ENCODE peak calls at places on chromosomes 3 and 15, in nine cellular contexts. One of them, this sample, is unnamed.

GRCh38 chr3:72144773-72145505 is 360.0 kb upstream of the PROK2 start:
- DNase-seq in GM12864: no peak
- DNase-seq in endodermal cell: peak
- DNase-seq in right atrium auricular region: no peak
- DNase-seq in lower lobe of right lung: no peak
- DNase-seq in fibroblast of mammary gland: no peak
- DNase-seq in PC-9: no peak
- DNase-seq in GM23248: no peak
- DNase-seq in CD8-positive, alpha-beta T cell: no peak
- DNase-seq in this sample: no peak

GRCh38 chr15:88989578-88989977 is 76.4 kb upstream of the MFGE8 start:
- DNase-seq in GM12864: no peak
- DNase-seq in endodermal cell: no peak
- DNase-seq in right atrium auricular region: no peak
- DNase-seq in lower lobe of right lung: no peak
- DNase-seq in fibroblast of mammary gland: peak
- DNase-seq in PC-9: peak
- DNase-seq in GM23248: peak
- DNase-seq in CD8-positive, alpha-beta T cell: no peak
- DNase-seq in this sample: no peak

GRCh38 chr3:59908700-59909099 is 858.9 kb upstream of the CFAP20DC start:
- DNase-seq in GM12864: no peak
- DNase-seq in endodermal cell: no peak
- DNase-seq in right atrium auricular region: no peak
- DNase-seq in lower lobe of right lung: no peak
- DNase-seq in fibroblast of mammary gland: no peak
- DNase-seq in PC-9: no peak
- DNase-seq in GM23248: no peak
- DNase-seq in CD8-positive, alpha-beta T cell: no peak
- DNase-seq in this sample: no peak

GRCh38 chr15:52114656-52115055 is 2.1 kb upstream of the BCL2L10 start:
- DNase-seq in GM12864: no peak
- DNase-seq in endodermal cell: peak
- DNase-seq in right atrium auricular region: peak
- DNase-seq in lower lobe of right lung: no peak
- DNase-seq in fibroblast of mammary gland: no peak
- DNase-seq in PC-9: no peak
- DNase-seq in GM23248: no peak
- DNase-seq in CD8-positive, alpha-beta T cell: no peak
- DNase-seq in this sample: no peak

GRCh38 chr15:69224383-69224782 is 63.9 kb downstream of the GLCE start:
- DNase-seq in GM12864: no peak
- DNase-seq in endodermal cell: no peak
- DNase-seq in right atrium auricular region: no peak
- DNase-seq in lower lobe of right lung: no peak
- DNase-seq in fibroblast of mammary gland: peak
- DNase-seq in PC-9: peak
- DNase-seq in GM23248: no peak
- DNase-seq in CD8-positive, alpha-beta T cell: no peak
- DNase-seq in this sample: no peak

GRCh38 chr15:30670056-30670455 is 44.1 kb downstream of the ARHGAP11B start:
- DNase-seq in GM12864: no peak
- DNase-seq in endodermal cell: no peak
- DNase-seq in right atrium auricular region: no peak
- DNase-seq in lower lobe of right lung: no peak
- DNase-seq in fibroblast of mammary gland: no peak
- DNase-seq in PC-9: no peak
- DNase-seq in GM23248: no peak
- DNase-seq in CD8-positive, alpha-beta T cell: no peak
- DNase-seq in this sample: no peak

GRCh38 chr3:114466816-114467215 is 173.0 kb downstream of the TIGIT start:
- DNase-seq in GM12864: no peak
- DNase-seq in endodermal cell: no peak
- DNase-seq in right atrium auricular region: no peak
- DNase-seq in lower lobe of right lung: no peak
- DNase-seq in fibroblast of mammary gland: no peak
- DNase-seq in PC-9: no peak
- DNase-seq in GM23248: no peak
- DNase-seq in CD8-positive, alpha-beta T cell: no peak
- DNase-seq in this sample: no peak

GRCh38 chr15:89898628-89899302 is 5.0 kb upstream of the AP3S2 start:
- DNase-seq in GM12864: peak
- DNase-seq in endodermal cell: peak
- DNase-seq in right atrium auricular region: no peak
- DNase-seq in lower lobe of right lung: no peak
- DNase-seq in fibroblast of mammary gland: peak
- DNase-seq in PC-9: peak
- DNase-seq in GM23248: peak
- DNase-seq in CD8-positive, alpha-beta T cell: peak
- DNase-seq in this sample: peak

GRCh38 chr3:33386631-33387030 is 53.6 kb downstream of the UBP1 start:
- DNase-seq in GM12864: no peak
- DNase-seq in endodermal cell: no peak
- DNase-seq in right atrium auricular region: no peak
- DNase-seq in lower lobe of right lung: no peak
- DNase-seq in fibroblast of mammary gland: no peak
- DNase-seq in PC-9: no peak
- DNase-seq in GM23248: no peak
- DNase-seq in CD8-positive, alpha-beta T cell: no peak
- DNase-seq in this sample: no peak

GRCh38 chr15:63188247-63188936 is 1.0 kb upstream of the RAB8B start:
- DNase-seq in GM12864: no peak
- DNase-seq in endodermal cell: no peak
- DNase-seq in right atrium auricular region: no peak
- DNase-seq in lower lobe of right lung: no peak
- DNase-seq in fibroblast of mammary gland: no peak
- DNase-seq in PC-9: no peak
- DNase-seq in GM23248: peak
- DNase-seq in CD8-positive, alpha-beta T cell: no peak
- DNase-seq in this sample: peak

GRCh38 chr15:75348034-75348562 is 1.3 kb downstream of the NEIL1 start:
- DNase-seq in GM12864: no peak
- DNase-seq in endodermal cell: no peak
- DNase-seq in right atrium auricular region: no peak
- DNase-seq in lower lobe of right lung: peak
- DNase-seq in fibroblast of mammary gland: no peak
- DNase-seq in PC-9: no peak
- DNase-seq in GM23248: peak
- DNase-seq in CD8-positive, alpha-beta T cell: no peak
- DNase-seq in this sample: peak

GRCh38 chr3:41508063-41508696 is 308.9 kb downstream of the CTNNB1 start:
- DNase-seq in GM12864: no peak
- DNase-seq in endodermal cell: peak
- DNase-seq in right atrium auricular region: no peak
- DNase-seq in lower lobe of right lung: no peak
- DNase-seq in fibroblast of mammary gland: peak
- DNase-seq in PC-9: no peak
- DNase-seq in GM23248: peak
- DNase-seq in CD8-positive, alpha-beta T cell: no peak
- DNase-seq in this sample: no peak

GRCh38 chr15:50256188-50257041 is 9.1 kb downstream of the HDC start:
- DNase-seq in GM12864: no peak
- DNase-seq in endodermal cell: no peak
- DNase-seq in right atrium auricular region: no peak
- DNase-seq in lower lobe of right lung: no peak
- DNase-seq in fibroblast of mammary gland: peak
- DNase-seq in PC-9: peak
- DNase-seq in GM23248: peak
- DNase-seq in CD8-positive, alpha-beta T cell: no peak
- DNase-seq in this sample: no peak

GRCh38 chr3:41208507-41208906 is 9.2 kb downstream of the CTNNB1 start:
- DNase-seq in GM12864: no peak
- DNase-seq in endodermal cell: no peak
- DNase-seq in right atrium auricular region: no peak
- DNase-seq in lower lobe of right lung: no peak
- DNase-seq in fibroblast of mammary gland: no peak
- DNase-seq in PC-9: no peak
- DNase-seq in GM23248: no peak
- DNase-seq in CD8-positive, alpha-beta T cell: no peak
- DNase-seq in this sample: no peak

GRCh38 chr3:37054370-37054769 is 61.1 kb downstream of the MLH1 start:
- DNase-seq in GM12864: peak
- DNase-seq in endodermal cell: no peak
- DNase-seq in right atrium auricular region: no peak
- DNase-seq in lower lobe of right lung: no peak
- DNase-seq in fibroblast of mammary gland: peak
- DNase-seq in PC-9: no peak
- DNase-seq in GM23248: peak
- DNase-seq in CD8-positive, alpha-beta T cell: no peak
- DNase-seq in this sample: no peak

GRCh38 chr3:69182588-69183299 is 60.3 kb upstream of the LMOD3 start:
- DNase-seq in GM12864: no peak
- DNase-seq in endodermal cell: no peak
- DNase-seq in right atrium auricular region: no peak
- DNase-seq in lower lobe of right lung: no peak
- DNase-seq in fibroblast of mammary gland: peak
- DNase-seq in PC-9: no peak
- DNase-seq in GM23248: peak
- DNase-seq in CD8-positive, alpha-beta T cell: no peak
- DNase-seq in this sample: no peak

GRCh38 chr3:58628823-58629562 is 37.6 kb downstream of the FAM3D start:
- DNase-seq in GM12864: no peak
- DNase-seq in endodermal cell: no peak
- DNase-seq in right atrium auricular region: no peak
- DNase-seq in lower lobe of right lung: no peak
- DNase-seq in fibroblast of mammary gland: peak
- DNase-seq in PC-9: no peak
- DNase-seq in GM23248: peak
- DNase-seq in CD8-positive, alpha-beta T cell: no peak
- DNase-seq in this sample: no peak

GRCh38 chr3:45762647-45763330 is 33.5 kb downstream of the SLC6A20 start:
- DNase-seq in GM12864: no peak
- DNase-seq in endodermal cell: peak
- DNase-seq in right atrium auricular region: peak
- DNase-seq in lower lobe of right lung: no peak
- DNase-seq in fibroblast of mammary gland: no peak
- DNase-seq in PC-9: no peak
- DNase-seq in GM23248: no peak
- DNase-seq in CD8-positive, alpha-beta T cell: peak
- DNase-seq in this sample: no peak

GRCh38 chr3:169145551-169145950 is 518.0 kb downstream of the MECOM start:
- DNase-seq in GM12864: no peak
- DNase-seq in endodermal cell: no peak
- DNase-seq in right atrium auricular region: no peak
- DNase-seq in lower lobe of right lung: no peak
- DNase-seq in fibroblast of mammary gland: no peak
- DNase-seq in PC-9: no peak
- DNase-seq in GM23248: peak
- DNase-seq in CD8-positive, alpha-beta T cell: no peak
- DNase-seq in this sample: no peak
- H3K4me3 ChIP-seq in GM12864: no peak
- H3K4me3 ChIP-seq in endodermal cell: peak
- H3K4me3 ChIP-seq in right atrium auricular region: peak
- H3K4me3 ChIP-seq in lower lobe of right lung: peak
- H3K4me3 ChIP-seq in fibroblast of mammary gland: peak
- H3K4me3 ChIP-seq in PC-9: peak
- H3K4me3 ChIP-seq in GM23248: peak
- H3K4me3 ChIP-seq in CD8-positive, alpha-beta T cell: no peak
- H3K4me3 ChIP-seq in this sample: peak

GRCh38 chr3:9933561-9934234 is at the start of gene CRELD1:
- DNase-seq in GM12864: peak
- DNase-seq in endodermal cell: peak
- DNase-seq in right atrium auricular region: peak
- DNase-seq in lower lobe of right lung: peak
- DNase-seq in fibroblast of mammary gland: peak
- DNase-seq in PC-9: peak
- DNase-seq in GM23248: peak
- DNase-seq in CD8-positive, alpha-beta T cell: peak
- DNase-seq in this sample: peak

GRCh38 chr3:9935966-9936365 is 2.3 kb downstream of the CRELD1 start:
- DNase-seq in GM12864: no peak
- DNase-seq in endodermal cell: no peak
- DNase-seq in right atrium auricular region: no peak
- DNase-seq in lower lobe of right lung: no peak
- DNase-seq in fibroblast of mammary gland: no peak
- DNase-seq in PC-9: no peak
- DNase-seq in GM23248: no peak
- DNase-seq in CD8-positive, alpha-beta T cell: no peak
- DNase-seq in this sample: no peak

GRCh38 chr3:9932843-9933560 is 632 bp upstream of the CRELD1 start:
- DNase-seq in GM12864: no peak
- DNase-seq in endodermal cell: peak
- DNase-seq in right atrium auricular region: peak
- DNase-seq in lower lobe of right lung: peak
- DNase-seq in fibroblast of mammary gland: peak
- DNase-seq in PC-9: peak
- DNase-seq in GM23248: peak
- DNase-seq in CD8-positive, alpha-beta T cell: peak
- DNase-seq in this sample: peak

GRCh38 chr3:9934235-9934621 is 594 bp downstream of the CRELD1 start:
- DNase-seq in GM12864: no peak
- DNase-seq in endodermal cell: no peak
- DNase-seq in right atrium auricular region: no peak
- DNase-seq in lower lobe of right lung: no peak
- DNase-seq in fibroblast of mammary gland: peak
- DNase-seq in PC-9: no peak
- DNase-seq in GM23248: peak
- DNase-seq in CD8-positive, alpha-beta T cell: no peak
- DNase-seq in this sample: peak

GRCh38 chr3:9934993-9935392 is 1.4 kb downstream of the CRELD1 start:
- DNase-seq in GM12864: no peak
- DNase-seq in endodermal cell: no peak
- DNase-seq in right atrium auricular region: no peak
- DNase-seq in lower lobe of right lung: no peak
- DNase-seq in fibroblast of mammary gland: no peak
- DNase-seq in PC-9: no peak
- DNase-seq in GM23248: no peak
- DNase-seq in CD8-positive, alpha-beta T cell: no peak
- DNase-seq in this sample: no peak
- H3K4me3 ChIP-seq in GM12864: peak
- H3K4me3 ChIP-seq in endodermal cell: peak
- H3K4me3 ChIP-seq in right atrium auricular region: peak
- H3K4me3 ChIP-seq in lower lobe of right lung: peak
- H3K4me3 ChIP-seq in fibroblast of mammary gland: no peak
- H3K4me3 ChIP-seq in PC-9: peak
- H3K4me3 ChIP-seq in GM23248: no peak
- H3K4me3 ChIP-seq in CD8-positive, alpha-beta T cell: no peak
- H3K4me3 ChIP-seq in this sample: no peak

DNA sequence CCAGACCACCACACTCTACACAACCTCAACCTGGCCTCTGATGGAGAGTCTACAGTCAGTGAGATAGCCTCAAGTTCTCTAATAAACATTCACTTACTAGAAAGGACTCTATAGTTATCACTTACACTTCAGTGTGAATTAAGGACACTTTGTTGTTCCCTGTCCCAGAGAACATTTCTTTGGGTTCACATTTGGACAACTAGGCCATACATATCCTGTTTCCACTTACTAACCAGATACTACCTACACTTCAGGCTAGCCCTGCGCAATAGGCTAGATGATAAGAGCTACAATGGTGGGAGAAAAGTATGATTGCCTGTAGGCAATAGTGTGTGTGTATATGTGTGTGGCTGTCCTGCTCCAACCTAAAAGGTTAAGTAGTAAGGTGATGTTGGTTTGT is 72.7 kb downstream of the TP63 start:
- DNase-seq in GM12864: no peak
- DNase-seq in endodermal cell: no peak
- DNase-seq in right atrium auricular region: no peak
- DNase-seq in lower lobe of right lung: no peak
- DNase-seq in fibroblast of mammary gland: no peak
- DNase-seq in PC-9: no peak
- DNase-seq in GM23248: no peak
- DNase-seq in CD8-positive, alpha-beta T cell: no peak
- DNase-seq in this sample: no peak
- H3K4me3 ChIP-seq in GM12864: no peak
- H3K4me3 ChIP-seq in endodermal cell: no peak
- H3K4me3 ChIP-seq in right atrium auricular region: no peak
- H3K4me3 ChIP-seq in lower lobe of right lung: no peak
- H3K4me3 ChIP-seq in fibroblast of mammary gland: no peak
- H3K4me3 ChIP-seq in PC-9: no peak
- H3K4me3 ChIP-seq in GM23248: no peak
- H3K4me3 ChIP-seq in CD8-positive, alpha-beta T cell: no peak
- H3K4me3 ChIP-seq in this sample: no peak

GRCh38 chr3:50675179-50676030 is 678 bp downstream of the DOCK3 start:
- DNase-seq in GM12864: no peak
- DNase-seq in endodermal cell: peak
- DNase-seq in right atrium auricular region: peak
- DNase-seq in lower lobe of right lung: peak
- DNase-seq in fibroblast of mammary gland: no peak
- DNase-seq in PC-9: no peak
- DNase-seq in GM23248: peak
- DNase-seq in CD8-positive, alpha-beta T cell: peak
- DNase-seq in this sample: peak
- H3K4me3 ChIP-seq in GM12864: no peak
- H3K4me3 ChIP-seq in endodermal cell: peak
- H3K4me3 ChIP-seq in right atrium auricular region: peak
- H3K4me3 ChIP-seq in lower lobe of right lung: peak
- H3K4me3 ChIP-seq in fibroblast of mammary gland: no peak
- H3K4me3 ChIP-seq in PC-9: peak
- H3K4me3 ChIP-seq in GM23248: peak
- H3K4me3 ChIP-seq in CD8-positive, alpha-beta T cell: peak
- H3K4me3 ChIP-seq in this sample: peak

This sample was measured in HAP-1.